ENCODE peak calls at places on chromosomes 6 and 20, in four cellular contexts. P is HepG2, B is GM12878, Y is K562. Z is an unnamed sample.

GRCh38 chr6:29651413-29652197 is 5.3 kb upstream of the MOG start:
- DNase-seq in P (peak), B (no peak), Y (no peak), Z (peak)

GRCh38 chr20:46992640-46993035 is 98.0 kb downstream of the EYA2 start:
- DNase-seq in P (no peak), B (no peak), Y (no peak), Z (no peak)

GRCh38 chr6:107444277-107444676 is 15.1 kb downstream of the PDSS2 start:
- DNase-seq in P (no peak), B (no peak), Y (no peak), Z (no peak)

GRCh38 chr20:24662286-24662685 is 192.9 kb downstream of the SYNDIG1 start:
- DNase-seq in P (no peak), B (no peak), Y (no peak), Z (no peak)

GRCh38 chr20:44711237-44711636 is 3.9 kb upstream of the CCN5 start:
- DNase-seq in P (no peak), B (no peak), Y (no peak), Z (no peak)

GRCh38 chr20:1894471-1894950 is 696 bp upstream of the SIRPA start:
- DNase-seq in P (no peak), B (no peak), Y (peak), Z (peak)

GRCh38 chr20:44494266-44494665 is 18.6 kb downstream of the TTPAL start:
- DNase-seq in P (no peak), B (no peak), Y (no peak), Z (no peak)

GRCh38 chr6:63663147-63663877 is 27.7 kb downstream of the PHF3 start:
- DNase-seq in P (no peak), B (no peak), Y (no peak), Z (no peak)

GRCh38 chr6:87714093-87714809 is 12.2 kb upstream of the AKIRIN2 start:
- DNase-seq in P (no peak), B (no peak), Y (no peak), Z (no peak)

GRCh38 chr6:128899651-128900050 is 16.7 kb downstream of the LAMA2 start:
- DNase-seq in P (no peak), B (no peak), Y (no peak), Z (no peak)

GRCh38 chr20:57659789-57660509 is 39.7 kb upstream of the ZBP1 start:
- DNase-seq in P (no peak), B (no peak), Y (no peak), Z (no peak)

GRCh38 chr6:79724816-79725215 is 93.7 kb downstream of the SH3BGRL2 start:
- DNase-seq in P (no peak), B (no peak), Y (no peak), Z (no peak)

GRCh38 chr20:20594171-20594530 is 118.3 kb downstream of the RALGAPA2 start:
- DNase-seq in P (peak), B (no peak), Y (no peak), Z (no peak)

DNA sequence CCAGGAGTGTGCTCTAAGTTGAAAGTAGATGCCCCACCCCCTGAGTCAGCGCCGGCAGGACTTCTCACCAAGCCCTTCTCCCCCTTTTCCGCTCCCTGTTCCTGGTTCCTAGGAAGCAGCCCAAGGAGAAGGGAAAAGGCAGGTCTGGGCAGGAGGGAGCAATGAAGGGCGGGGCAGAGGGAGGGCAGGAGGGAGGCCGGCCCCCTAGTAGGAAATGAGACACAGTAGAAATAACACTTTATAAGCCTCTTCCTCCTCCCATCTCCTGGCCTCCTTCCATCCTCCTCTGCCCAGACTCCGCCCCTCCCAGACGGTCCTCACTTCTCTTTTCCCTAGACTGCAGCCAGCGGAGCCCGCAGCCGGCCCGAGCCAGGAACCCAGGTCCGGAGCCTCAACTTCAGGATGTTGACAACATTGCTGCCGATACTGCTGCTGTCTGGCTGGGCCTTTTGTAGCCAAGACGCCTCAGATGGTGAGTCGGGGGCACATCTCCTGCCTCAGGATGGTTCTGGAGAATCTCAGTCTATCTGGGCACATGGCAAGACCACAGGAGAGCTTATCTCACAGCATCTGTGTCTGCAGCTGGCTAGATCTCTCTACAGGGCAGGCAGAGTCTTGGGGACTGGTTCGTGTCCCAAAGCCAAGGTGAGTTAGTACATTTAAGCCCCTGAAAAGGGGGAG is at the start of gene PROCR:
- DNase-seq in P (no peak), B (no peak), Y (peak), Z (peak)
- TF ChIP-seq FOXK2 in P (no peak), B (no peak), Y (no peak), Z (no peak)

DNA sequence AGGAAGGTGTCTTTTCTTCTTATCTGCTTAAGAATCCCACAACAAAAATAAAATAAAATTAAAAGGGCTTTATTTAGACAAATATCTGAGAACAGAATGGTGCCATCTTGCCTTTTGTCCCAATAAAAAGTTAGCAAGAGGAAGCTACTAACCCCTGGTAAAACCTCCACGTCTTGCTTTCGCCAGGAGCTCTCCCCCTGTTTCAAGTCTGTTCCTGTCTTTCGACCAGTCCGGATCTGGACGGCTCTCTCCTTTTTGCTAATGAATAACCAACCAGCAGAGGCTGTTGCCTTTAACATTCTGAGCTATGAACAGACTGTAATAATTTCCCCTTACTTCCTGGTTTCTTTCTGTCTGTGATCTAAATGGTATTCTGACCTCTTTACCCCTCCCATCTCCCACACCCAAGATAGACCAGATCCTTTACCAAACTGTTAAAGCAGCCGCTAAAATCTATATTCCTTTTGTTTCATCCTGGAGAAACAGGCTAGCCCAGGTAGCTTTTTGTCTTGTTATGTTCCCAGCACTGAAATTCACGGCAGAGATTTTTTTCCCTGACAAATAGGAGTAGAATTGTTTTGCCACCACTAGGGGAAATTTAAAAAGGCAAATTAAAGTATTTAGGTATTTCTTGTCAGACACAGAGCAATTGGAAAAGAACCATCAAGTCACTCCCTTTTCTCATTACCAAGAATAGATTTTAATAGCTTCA is at the start of gene FRK:
- DNase-seq in P (peak), B (no peak), Y (no peak), Z (no peak)
- TF ChIP-seq TARDBP in P (peak), B (no peak), Y (no peak), Z (no peak)

DNA sequence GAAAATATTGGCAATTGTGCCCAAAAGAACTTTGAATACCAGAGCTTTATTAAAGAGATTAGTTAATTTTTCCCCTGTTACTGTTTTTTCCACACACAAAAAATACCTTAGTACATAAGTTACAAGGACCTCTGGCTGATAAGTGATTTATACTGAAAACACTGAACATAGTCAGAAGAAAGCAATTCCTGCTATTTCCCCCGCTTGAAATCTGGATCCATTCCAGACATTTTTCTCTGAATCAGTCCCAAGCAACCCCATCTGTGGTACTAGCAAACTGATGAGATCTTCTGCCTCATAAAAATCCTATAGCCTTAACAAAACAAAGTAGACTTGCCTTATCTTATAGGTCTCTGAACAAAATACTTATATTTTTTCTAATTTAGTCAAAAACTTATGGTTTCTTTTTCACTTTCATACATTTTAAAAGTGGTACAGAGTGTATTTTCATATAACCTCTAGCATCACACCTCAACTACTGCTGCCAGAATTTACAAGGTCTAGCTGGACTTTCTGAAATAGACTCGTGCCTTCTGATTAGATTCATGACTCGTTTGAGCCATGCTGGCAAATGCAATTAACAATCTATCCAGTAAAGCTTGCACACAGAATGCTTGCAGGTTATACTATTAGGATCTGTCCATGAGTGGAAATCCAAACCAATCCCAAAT is 111.9 kb downstream of the TBX18 start:
- DNase-seq in P (no peak), B (no peak), Y (no peak), Z (no peak)
- TF ChIP-seq FOXK2 in P (no peak), B (no peak), Y (no peak), Z (no peak)

GRCh38 chr6:151330130-151330715 is 61.1 kb downstream of the ZBTB2 start:
- DNase-seq in P (no peak), B (no peak), Y (no peak), Z (no peak)
- TF ChIP-seq TARDBP in P (no peak), B (no peak), Y (no peak), Z (no peak)

GRCh38 chr20:17878912-17879602 is 89.5 kb downstream of the SNX5 start:
- DNase-seq in P (no peak), B (no peak), Y (peak), Z (no peak)
- TF ChIP-seq FOXK2 in P (no peak), B (no peak), Y (no peak), Z (no peak)

GRCh38 chr6:155443168-155443567 is 12.5 kb downstream of the NOX3 start:
- DNase-seq in P (no peak), B (no peak), Y (no peak), Z (no peak)

GRCh38 chr6:155442562-155442961 is 13.1 kb downstream of the NOX3 start:
- DNase-seq in P (no peak), B (no peak), Y (no peak), Z (no peak)

GRCh38 chr6:155440758-155441157 is 14.9 kb downstream of the NOX3 start:
- DNase-seq in P (no peak), B (no peak), Y (no peak), Z (no peak)

GRCh38 chr6:155444952-155445903 is 10.4 kb downstream of the NOX3 start:
- DNase-seq in P (no peak), B (no peak), Y (no peak), Z (no peak)

GRCh38 chr6:155444120-155444917 is 11.3 kb downstream of the NOX3 start:
- DNase-seq in P (peak), B (no peak), Y (no peak), Z (no peak)
- TF ChIP-seq TARDBP in P (peak), B (no peak), Y (no peak), Z (no peak)

GRCh38 chr6:17504005-17504404 is 96.1 kb upstream of the FAM8A1 start:
- DNase-seq in P (no peak), B (no peak), Y (no peak), Z (no peak)
- TF ChIP-seq FOXK2 in P (no peak), B (no peak), Y (no peak), Z (no peak)